ENCODE peak calls at places on chromosomes 6 and 20, in four cellular contexts. One of them, this sample, is unnamed.

GRCh38 chr6:131250121-131250520 is 114.9 kb downstream of the AKAP7 start:
- DNase-seq in neural progenitor cell: peak; percentile 63
- DNase-seq in AG04450: peak; percentile 8
- DNase-seq in CD4-positive, alpha-beta T cell: peak; percentile 8
- DNase-seq in this sample: peak; percentile 16

GRCh38 chr6:90350689-90351554 is 54.3 kb upstream of the BACH2 start:
- DNase-seq in neural progenitor cell: no peak
- DNase-seq in AG04450: no peak
- DNase-seq in CD4-positive, alpha-beta T cell: peak; percentile 26
- DNase-seq in this sample: no peak

GRCh38 chr20:11502051-11502450 is 415.6 kb upstream of the BTBD3 start:
- DNase-seq in neural progenitor cell: no peak
- DNase-seq in AG04450: no peak
- DNase-seq in CD4-positive, alpha-beta T cell: no peak
- DNase-seq in this sample: no peak

GRCh38 chr6:55405474-55406220 is 78.4 kb downstream of the GFRAL start:
- DNase-seq in neural progenitor cell: no peak
- DNase-seq in AG04450: no peak
- DNase-seq in CD4-positive, alpha-beta T cell: no peak
- DNase-seq in this sample: no peak

GRCh38 chr6:13355969-13356368 is 27.6 kb upstream of the TBC1D7 start:
- DNase-seq in neural progenitor cell: no peak
- DNase-seq in AG04450: no peak
- DNase-seq in CD4-positive, alpha-beta T cell: no peak
- DNase-seq in this sample: no peak

GRCh38 chr20:15867899-15868298 is 705.3 kb downstream of the KIF16B start:
- DNase-seq in neural progenitor cell: no peak
- DNase-seq in AG04450: no peak
- DNase-seq in CD4-positive, alpha-beta T cell: no peak
- DNase-seq in this sample: no peak

GRCh38 chr20:25032065-25032477 is 25.9 kb downstream of the ACSS1 start:
- DNase-seq in neural progenitor cell: no peak
- DNase-seq in AG04450: no peak
- DNase-seq in CD4-positive, alpha-beta T cell: no peak
- DNase-seq in this sample: peak; percentile 41

GRCh38 chr20:32004963-32005362 is 5.3 kb upstream of the CCM2L start:
- DNase-seq in neural progenitor cell: no peak
- DNase-seq in AG04450: no peak
- DNase-seq in CD4-positive, alpha-beta T cell: no peak
- DNase-seq in this sample: no peak

GRCh38 chr6:119152187-119152586 is 73.7 kb upstream of the FAM184A start:
- DNase-seq in neural progenitor cell: no peak
- DNase-seq in AG04450: no peak
- DNase-seq in CD4-positive, alpha-beta T cell: no peak
- DNase-seq in this sample: no peak

GRCh38 chr6:105545947-105546710 is 143.2 kb upstream of the PREP start:
- DNase-seq in neural progenitor cell: no peak
- DNase-seq in AG04450: no peak
- DNase-seq in CD4-positive, alpha-beta T cell: no peak
- DNase-seq in this sample: no peak

GRCh38 chr6:4059115-4059777 is 19.7 kb downstream of the FAM217A start:
- DNase-seq in neural progenitor cell: no peak
- DNase-seq in AG04450: peak; percentile 46
- DNase-seq in CD4-positive, alpha-beta T cell: peak; percentile 45
- DNase-seq in this sample: no peak

GRCh38 chr6:165663283-165663735 is 268 bp upstream of the PDE10A start:
- DNase-seq in neural progenitor cell: peak; percentile 78
- DNase-seq in AG04450: no peak
- DNase-seq in CD4-positive, alpha-beta T cell: no peak
- DNase-seq in this sample: peak; percentile 19

GRCh38 chr6:18141805-18142590 is 12.9 kb downstream of the TPMT start:
- DNase-seq in neural progenitor cell: peak; percentile 46
- DNase-seq in AG04450: no peak
- DNase-seq in CD4-positive, alpha-beta T cell: no peak
- DNase-seq in this sample: no peak

GRCh38 chr6:167005350-167006159 is 6.4 kb downstream of the CEP43 start:
- DNase-seq in neural progenitor cell: no peak
- DNase-seq in AG04450: no peak
- DNase-seq in CD4-positive, alpha-beta T cell: no peak
- DNase-seq in this sample: no peak

GRCh38 chr20:12942123-12942522 is 66.6 kb upstream of the SPTLC3 start:
- DNase-seq in neural progenitor cell: no peak
- DNase-seq in AG04450: no peak
- DNase-seq in CD4-positive, alpha-beta T cell: no peak
- DNase-seq in this sample: no peak

GRCh38 chr20:4227085-4227821 is 211.9 kb upstream of the RNF24 start:
- DNase-seq in neural progenitor cell: peak; percentile 45
- DNase-seq in AG04450: no peak
- DNase-seq in CD4-positive, alpha-beta T cell: no peak
- DNase-seq in this sample: no peak

GRCh38 chr6:155701342-155701741 is 245.7 kb upstream of the NOX3 start:
- DNase-seq in neural progenitor cell: no peak
- DNase-seq in AG04450: no peak
- DNase-seq in CD4-positive, alpha-beta T cell: no peak
- DNase-seq in this sample: no peak

GRCh38 chr6:34600101-34600500 is 44.0 kb upstream of the SPDEF start:
- DNase-seq in neural progenitor cell: no peak
- DNase-seq in AG04450: no peak
- DNase-seq in CD4-positive, alpha-beta T cell: no peak
- DNase-seq in this sample: no peak

GRCh38 chr20:64159711-64160110 is 4.5 kb upstream of the MYT1 start:
- DNase-seq in neural progenitor cell: no peak
- DNase-seq in AG04450: no peak
- DNase-seq in CD4-positive, alpha-beta T cell: no peak
- DNase-seq in this sample: no peak

GRCh38 chr6:157128235-157128761 is 195.0 kb downstream of the TMEM242 start:
- DNase-seq in neural progenitor cell: no peak
- DNase-seq in AG04450: no peak
- DNase-seq in CD4-positive, alpha-beta T cell: no peak
- DNase-seq in this sample: no peak

GRCh38 chr6:112150363-112150762 is 63.0 kb downstream of the FAM229B start:
- DNase-seq in neural progenitor cell: no peak
- DNase-seq in AG04450: no peak
- DNase-seq in CD4-positive, alpha-beta T cell: no peak
- DNase-seq in this sample: no peak

GRCh38 chr6:5762561-5762968 is 244.2 kb downstream of the NRN1 start:
- DNase-seq in neural progenitor cell: no peak
- DNase-seq in AG04450: no peak
- DNase-seq in CD4-positive, alpha-beta T cell: no peak
- DNase-seq in this sample: no peak

GRCh38 chr6:96195272-96195671 is 179.5 kb downstream of the FUT9 start:
- DNase-seq in neural progenitor cell: no peak
- DNase-seq in AG04450: no peak
- DNase-seq in CD4-positive, alpha-beta T cell: no peak
- DNase-seq in this sample: no peak

GRCh38 chr20:31712564-31713311 is 9.9 kb downstream of the BCL2L1 start:
- DNase-seq in neural progenitor cell: peak; percentile 94
- DNase-seq in AG04450: peak; percentile 67
- DNase-seq in CD4-positive, alpha-beta T cell: no peak
- DNase-seq in this sample: peak; percentile 44

GRCh38 chr6:12010635-12011275 is 1.4 kb upstream of the HIVEP1 start:
- DNase-seq in neural progenitor cell: peak; percentile 79
- DNase-seq in AG04450: no peak
- DNase-seq in CD4-positive, alpha-beta T cell: no peak
- DNase-seq in this sample: peak; percentile 61

GRCh38 chr6:21987501-21987957 is 309.3 kb downstream of the PRL start:
- DNase-seq in neural progenitor cell: peak; percentile 29
- DNase-seq in AG04450: peak; percentile 86
- DNase-seq in CD4-positive, alpha-beta T cell: no peak
- DNase-seq in this sample: peak; percentile 28

GRCh38 chr20:623041-623440 is 12.9 kb upstream of the TCF15 start:
- DNase-seq in neural progenitor cell: no peak
- DNase-seq in AG04450: no peak
- DNase-seq in CD4-positive, alpha-beta T cell: no peak
- DNase-seq in this sample: no peak

GRCh38 chr6:10347561-10348327 is 67.1 kb downstream of the TFAP2A start:
- DNase-seq in neural progenitor cell: no peak
- DNase-seq in AG04450: no peak
- DNase-seq in CD4-positive, alpha-beta T cell: no peak
- DNase-seq in this sample: no peak

GRCh38 chr20:63309261-63310071 is 16.5 kb downstream of the COL20A1 start:
- DNase-seq in neural progenitor cell: peak; percentile 84
- DNase-seq in AG04450: no peak
- DNase-seq in CD4-positive, alpha-beta T cell: no peak
- DNase-seq in this sample: peak; percentile 64

GRCh38 chr6:168098431-168098861 is 19.4 kb upstream of the FRMD1 start:
- DNase-seq in neural progenitor cell: no peak
- DNase-seq in AG04450: no peak
- DNase-seq in CD4-positive, alpha-beta T cell: no peak
- DNase-seq in this sample: no peak

GRCh38 chr20:43853174-43853803 is 61.4 kb upstream of the TOX2 start:
- DNase-seq in neural progenitor cell: no peak
- DNase-seq in AG04450: no peak
- DNase-seq in CD4-positive, alpha-beta T cell: no peak
- DNase-seq in this sample: no peak

GRCh38 chr6:21587925-21588811 is 5.4 kb upstream of the SOX4 start:
- DNase-seq in neural progenitor cell: peak; percentile 84
- DNase-seq in AG04450: no peak
- DNase-seq in CD4-positive, alpha-beta T cell: no peak
- DNase-seq in this sample: peak; percentile 63

GRCh38 chr6:20693466-20694063 is 159.3 kb downstream of the CDKAL1 start:
- DNase-seq in neural progenitor cell: no peak
- DNase-seq in AG04450: no peak
- DNase-seq in CD4-positive, alpha-beta T cell: no peak
- DNase-seq in this sample: no peak

GRCh38 chr6:139369568-139370046 is 4.8 kb downstream of the CITED2 start:
- DNase-seq in neural progenitor cell: peak; percentile 65
- DNase-seq in AG04450: no peak
- DNase-seq in CD4-positive, alpha-beta T cell: no peak
- DNase-seq in this sample: no peak

GRCh38 chr6:1479601-1480236 is 90.3 kb downstream of the FOXF2 start:
- DNase-seq in neural progenitor cell: no peak
- DNase-seq in AG04450: no peak
- DNase-seq in CD4-positive, alpha-beta T cell: no peak
- DNase-seq in this sample: no peak

GRCh38 chr6:1475169-1475568 is 85.8 kb downstream of the FOXF2 start:
- DNase-seq in neural progenitor cell: no peak
- DNase-seq in AG04450: no peak
- DNase-seq in CD4-positive, alpha-beta T cell: no peak
- DNase-seq in this sample: no peak

GRCh38 chr6:1474205-1474604 is 84.8 kb downstream of the FOXF2 start:
- DNase-seq in neural progenitor cell: no peak
- DNase-seq in AG04450: no peak
- DNase-seq in CD4-positive, alpha-beta T cell: no peak
- DNase-seq in this sample: no peak

GRCh38 chr6:1479095-1479494 is 89.7 kb downstream of the FOXF2 start:
- DNase-seq in neural progenitor cell: no peak
- DNase-seq in AG04450: no peak
- DNase-seq in CD4-positive, alpha-beta T cell: no peak
- DNase-seq in this sample: no peak

GRCh38 chr6:1477432-1478090 is 88.2 kb downstream of the FOXF2 start:
- DNase-seq in neural progenitor cell: no peak
- DNase-seq in AG04450: no peak
- DNase-seq in CD4-positive, alpha-beta T cell: no peak
- DNase-seq in this sample: no peak
- TF ChIP-seq CTCF in neural progenitor cell: no peak
- TF ChIP-seq CTCF in AG04450: peak; percentile 19
- TF ChIP-seq CTCF in CD4-positive, alpha-beta T cell: no peak
- TF ChIP-seq CTCF in this sample: no peak

GRCh38 chr6:41695825-41696224 is 39.6 kb downstream of the TFEB start:
- DNase-seq in neural progenitor cell: no peak
- DNase-seq in AG04450: no peak
- DNase-seq in CD4-positive, alpha-beta T cell: no peak
- DNase-seq in this sample: no peak

GRCh38 chr6:41693281-41693838 is 42.0 kb downstream of the TFEB start:
- DNase-seq in neural progenitor cell: no peak
- DNase-seq in AG04450: no peak
- DNase-seq in CD4-positive, alpha-beta T cell: no peak
- DNase-seq in this sample: no peak

GRCh38 chr6:41696788-41697187 is 38.6 kb downstream of the TFEB start:
- DNase-seq in neural progenitor cell: no peak
- DNase-seq in AG04450: no peak
- DNase-seq in CD4-positive, alpha-beta T cell: no peak
- DNase-seq in this sample: no peak

GRCh38 chr6:41693866-41694265 is 41.5 kb downstream of the TFEB start:
- DNase-seq in neural progenitor cell: no peak
- DNase-seq in AG04450: no peak
- DNase-seq in CD4-positive, alpha-beta T cell: no peak
- DNase-seq in this sample: no peak

GRCh38 chr6:41694815-41695536 is 40.4 kb downstream of the TFEB start:
- DNase-seq in neural progenitor cell: no peak
- DNase-seq in AG04450: no peak
- DNase-seq in CD4-positive, alpha-beta T cell: no peak
- DNase-seq in this sample: no peak
- TF ChIP-seq CTCF in neural progenitor cell: no peak
- TF ChIP-seq CTCF in AG04450: peak; percentile 38
- TF ChIP-seq CTCF in CD4-positive, alpha-beta T cell: no peak
- TF ChIP-seq CTCF in this sample: no peak

GRCh38 chr20:38127011-38127621 is 38.0 kb downstream of the TGM2 start:
- DNase-seq in neural progenitor cell: no peak
- DNase-seq in AG04450: no peak
- DNase-seq in CD4-positive, alpha-beta T cell: no peak
- DNase-seq in this sample: no peak

GRCh38 chr20:38123021-38123587 is 42.0 kb downstream of the TGM2 start:
- DNase-seq in neural progenitor cell: peak; percentile 11
- DNase-seq in AG04450: no peak
- DNase-seq in CD4-positive, alpha-beta T cell: no peak
- DNase-seq in this sample: no peak

GRCh38 chr20:38127920-38128528 is 37.0 kb downstream of the TGM2 start:
- DNase-seq in neural progenitor cell: no peak
- DNase-seq in AG04450: no peak
- DNase-seq in CD4-positive, alpha-beta T cell: no peak
- DNase-seq in this sample: no peak

GRCh38 chr20:38126146-38126912 is 38.7 kb downstream of the TGM2 start:
- DNase-seq in neural progenitor cell: no peak
- DNase-seq in AG04450: no peak
- DNase-seq in CD4-positive, alpha-beta T cell: no peak
- DNase-seq in this sample: no peak

GRCh38 chr20:38125157-38126056 is 39.7 kb downstream of the TGM2 start:
- DNase-seq in neural progenitor cell: no peak
- DNase-seq in AG04450: no peak
- DNase-seq in CD4-positive, alpha-beta T cell: no peak
- DNase-seq in this sample: no peak
- TF ChIP-seq CTCF in neural progenitor cell: no peak
- TF ChIP-seq CTCF in AG04450: peak; percentile 28
- TF ChIP-seq CTCF in CD4-positive, alpha-beta T cell: no peak
- TF ChIP-seq CTCF in this sample: no peak

DNA sequence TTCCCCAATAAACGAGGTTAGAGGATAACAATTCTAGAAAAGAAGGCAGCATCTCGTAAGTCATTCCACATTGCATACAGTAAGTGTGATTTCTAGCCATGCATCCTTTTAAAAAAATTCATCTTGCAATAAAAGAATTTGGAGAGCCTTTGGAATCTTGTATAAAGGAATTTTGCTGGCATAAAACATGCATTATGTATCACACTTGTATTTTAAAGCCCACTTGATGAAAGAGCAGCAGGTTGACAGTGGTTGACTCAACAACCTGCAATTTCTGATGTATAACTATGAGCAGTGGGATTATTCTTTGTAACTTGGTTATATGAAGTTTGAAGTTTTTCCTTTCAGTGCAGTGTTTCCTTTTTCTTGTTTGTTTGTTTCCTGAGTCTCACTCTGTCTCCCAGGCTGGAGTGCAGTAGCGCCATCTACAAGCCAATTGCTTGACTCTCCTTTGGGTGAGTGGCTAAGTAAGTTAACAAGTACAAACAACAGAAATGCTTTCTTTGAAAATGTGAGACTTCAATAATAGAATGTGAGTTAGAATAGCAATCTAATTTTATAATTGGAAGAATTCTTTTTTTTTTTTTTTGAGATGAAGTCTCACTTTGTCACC is 39.9 kb downstream of the JARID2 start:
- DNase-seq in neural progenitor cell: no peak
- DNase-seq in AG04450: no peak
- DNase-seq in CD4-positive, alpha-beta T cell: no peak
- DNase-seq in this sample: no peak
- TF ChIP-seq CTCF in neural progenitor cell: peak; percentile 22
- TF ChIP-seq CTCF in AG04450: no peak
- TF ChIP-seq CTCF in CD4-positive, alpha-beta T cell: no peak
- TF ChIP-seq CTCF in this sample: no peak